ENCODE peak calls at places on chromosomes 13 and 19, in five cellular contexts. One of them, this sample, is unnamed.

GRCh38 chr19:44702551-44703176 is 3.7 kb downstream of the CEACAM16 start:
- DNase-seq in GM03348: no peak
- DNase-seq in stimulated activated CD4-positive, alpha-beta T cell treated with anti-CD3 and anti-CD28 coated beads, Interleukin-1b, Interleukin-23, amount 100 ng/mL, for 48 hours: no peak
- DNase-seq in neural crest cell: no peak
- DNase-seq in effector CD4-positive, alpha-beta T cell: no peak
- DNase-seq in this sample: no peak

GRCh38 chr13:19864018-19864338 is 529 bp upstream of the ZMYM5 start:
- DNase-seq in GM03348: peak; percentile 67
- DNase-seq in stimulated activated CD4-positive, alpha-beta T cell treated with anti-CD3 and anti-CD28 coated beads, Interleukin-1b, Interleukin-23, amount 100 ng/mL, for 48 hours: peak; percentile 62
- DNase-seq in effector CD4-positive, alpha-beta T cell: peak; percentile 41
- DNase-seq in neural crest cell: peak; percentile 56
- DNase-seq in this sample: peak; percentile 24

GRCh38 chr13:53121879-53122278 is 93.3 kb downstream of the OLFM4 start:
- DNase-seq in stimulated activated CD4-positive, alpha-beta T cell treated with anti-CD3 and anti-CD28 coated beads, Interleukin-1b, Interleukin-23, amount 100 ng/mL, for 48 hours: no peak
- DNase-seq in GM03348: no peak
- DNase-seq in effector CD4-positive, alpha-beta T cell: no peak
- DNase-seq in neural crest cell: no peak
- DNase-seq in this sample: no peak

GRCh38 chr19:45478454-45479238 is 10.8 kb downstream of the FOSB start:
- DNase-seq in stimulated activated CD4-positive, alpha-beta T cell treated with anti-CD3 and anti-CD28 coated beads, Interleukin-1b, Interleukin-23, amount 100 ng/mL, for 48 hours: peak; percentile 93
- DNase-seq in neural crest cell: peak; percentile 93
- DNase-seq in effector CD4-positive, alpha-beta T cell: peak; percentile 84
- DNase-seq in GM03348: peak; percentile 80
- DNase-seq in this sample: peak; percentile 44

GRCh38 chr19:29003641-29004409 is 209.1 kb downstream of the UQCRFS1 start:
- DNase-seq in effector CD4-positive, alpha-beta T cell: no peak
- DNase-seq in stimulated activated CD4-positive, alpha-beta T cell treated with anti-CD3 and anti-CD28 coated beads, Interleukin-1b, Interleukin-23, amount 100 ng/mL, for 48 hours: no peak
- DNase-seq in GM03348: no peak
- DNase-seq in neural crest cell: no peak
- DNase-seq in this sample: no peak

GRCh38 chr19:45172611-45173208 is 5.3 kb downstream of the TRAPPC6A start:
- DNase-seq in effector CD4-positive, alpha-beta T cell: no peak
- DNase-seq in neural crest cell: no peak
- DNase-seq in stimulated activated CD4-positive, alpha-beta T cell treated with anti-CD3 and anti-CD28 coated beads, Interleukin-1b, Interleukin-23, amount 100 ng/mL, for 48 hours: no peak
- DNase-seq in GM03348: no peak
- DNase-seq in this sample: no peak

GRCh38 chr13:39605677-39606320 is 2.8 kb upstream of the LHFPL6 start:
- DNase-seq in neural crest cell: no peak
- DNase-seq in GM03348: no peak
- DNase-seq in effector CD4-positive, alpha-beta T cell: no peak
- DNase-seq in stimulated activated CD4-positive, alpha-beta T cell treated with anti-CD3 and anti-CD28 coated beads, Interleukin-1b, Interleukin-23, amount 100 ng/mL, for 48 hours: no peak
- DNase-seq in this sample: no peak

GRCh38 chr13:64272681-64273080 is 2857.0 kb upstream of the PCDH20 start:
- DNase-seq in effector CD4-positive, alpha-beta T cell: no peak
- DNase-seq in GM03348: no peak
- DNase-seq in stimulated activated CD4-positive, alpha-beta T cell treated with anti-CD3 and anti-CD28 coated beads, Interleukin-1b, Interleukin-23, amount 100 ng/mL, for 48 hours: no peak
- DNase-seq in neural crest cell: no peak
- DNase-seq in this sample: no peak